ENCODE peak calls at places on chromosomes 1 and 21, in nine cellular contexts. X, J, R, V, L, P, M, G and A are unnamed samples.

GRCh38 chr21:29074783-29075182 is 1.3 kb upstream of the CCT8 start:
- DNase-seq in X (no peak), J (no peak), R (no peak), V (no peak), L (no peak), P (no peak), M (no peak), G (no peak), A (no peak)

GRCh38 chr1:8740034-8740449 is 77.4 kb downstream of the RERE start:
- DNase-seq in X (no peak), J (peak), R (no peak), V (no peak), L (no peak), P (no peak), M (no peak), G (peak), A (no peak)

GRCh38 chr1:47951026-47951425 is 46.2 kb downstream of the TRABD2B start:
- DNase-seq in X (no peak), J (no peak), R (no peak), V (peak), L (no peak), P (no peak), M (no peak), G (no peak), A (no peak)

GRCh38 chr1:194517567-194517966 is 1331.2 kb upstream of the B3GALT2 start:
- DNase-seq in X (no peak), J (no peak), R (no peak), V (no peak), L (no peak), P (no peak), M (no peak), G (no peak), A (no peak)

GRCh38 chr1:146012703-146013565 is 8.6 kb downstream of the HJV start:
- DNase-seq in X (no peak), J (peak), R (no peak), V (no peak), L (no peak), P (peak), M (no peak), G (peak), A (no peak)

GRCh38 chr1:183726825-183727224 is 73.7 kb upstream of the APOBEC4 start:
- DNase-seq in X (no peak), J (no peak), R (no peak), V (no peak), L (no peak), P (no peak), M (no peak), G (no peak), A (no peak)

GRCh38 chr1:199204231-199204630 is 565.4 kb downstream of the PTPRC start:
- DNase-seq in X (no peak), J (no peak), R (no peak), V (no peak), L (no peak), P (no peak), M (no peak), G (no peak), A (no peak)

GRCh38 chr21:45175326-45176085 is 101.1 kb downstream of the ADARB1 start:
- DNase-seq in X (no peak), J (no peak), R (no peak), V (no peak), L (no peak), P (no peak), M (no peak), G (no peak), A (no peak)

GRCh38 chr21:35940074-35940927 is 120.0 kb downstream of the SETD4 start:
- DNase-seq in X (no peak), J (peak), R (peak), V (peak), L (no peak), P (no peak), M (peak), G (peak), A (no peak)

GRCh38 chr1:89941110-89941770 is 53.7 kb upstream of the ZNF326 start:
- DNase-seq in X (no peak), J (no peak), R (no peak), V (no peak), L (no peak), P (no peak), M (no peak), G (no peak), A (no peak)

GRCh38 chr1:3403388-3404179 is 50.9 kb upstream of the ARHGEF16 start:
- DNase-seq in X (no peak), J (no peak), R (peak), V (no peak), L (no peak), P (no peak), M (no peak), G (no peak), A (no peak)

GRCh38 chr1:214550339-214551051 is 907 bp downstream of the PTPN14 start:
- DNase-seq in X (no peak), J (no peak), R (peak), V (no peak), L (no peak), P (no peak), M (no peak), G (no peak), A (no peak)

GRCh38 chr21:14879458-14879857 is 185.3 kb downstream of the NRIP1 start:
- DNase-seq in X (no peak), J (no peak), R (no peak), V (no peak), L (no peak), P (no peak), M (no peak), G (no peak), A (no peak)

GRCh38 chr21:26070822-26071425 is 99.6 kb downstream of the APP start:
- DNase-seq in X (peak), J (peak), R (peak), V (no peak), L (no peak), P (peak), M (peak), G (peak), A (no peak)

GRCh38 chr1:113042336-113043143 is 30.5 kb upstream of the LRIG2 start:
- DNase-seq in X (peak), J (peak), R (peak), V (peak), L (peak), P (peak), M (peak), G (peak), A (peak)

GRCh38 chr1:29202584-29203340 is 21.1 kb upstream of the SRSF4 start:
- DNase-seq in X (peak), J (peak), R (peak), V (peak), L (peak), P (peak), M (peak), G (peak), A (peak)

GRCh38 chr1:152486400-152487006 is 24.1 kb upstream of the LCE5A start:
- DNase-seq in X (no peak), J (no peak), R (no peak), V (no peak), L (peak), P (no peak), M (no peak), G (no peak), A (no peak)

GRCh38 chr1:204990059-204990664 is 52.9 kb upstream of the CNTN2 start:
- DNase-seq in X (no peak), J (no peak), R (peak), V (peak), L (no peak), P (no peak), M (no peak), G (no peak), A (no peak)

GRCh38 chr1:220761688-220762427 is 13.7 kb downstream of the MTARC2 start:
- DNase-seq in X (no peak), J (no peak), R (peak), V (no peak), L (no peak), P (no peak), M (no peak), G (no peak), A (no peak)

GRCh38 chr21:46083271-46084040 is 14.5 kb upstream of the COL6A2 start:
- DNase-seq in X (no peak), J (no peak), R (peak), V (no peak), L (no peak), P (no peak), M (no peak), G (no peak), A (no peak)

GRCh38 chr1:63677497-63677896 is 84.3 kb downstream of the PGM1 start:
- DNase-seq in X (no peak), J (no peak), R (no peak), V (no peak), L (no peak), P (no peak), M (no peak), G (no peak), A (no peak)

GRCh38 chr1:10508511-10508951 is 33.8 kb downstream of the PEX14 start:
- DNase-seq in X (no peak), J (peak), R (peak), V (no peak), L (no peak), P (no peak), M (peak), G (no peak), A (no peak)

GRCh38 chr1:15945832-15946448 is 30.0 kb downstream of the ZBTB17 start:
- DNase-seq in X (no peak), J (no peak), R (no peak), V (no peak), L (no peak), P (no peak), M (no peak), G (no peak), A (no peak)

GRCh38 chr1:10599194-10599861 is 124.6 kb downstream of the PEX14 start:
- DNase-seq in X (no peak), J (peak), R (no peak), V (no peak), L (no peak), P (no peak), M (peak), G (peak), A (no peak)

GRCh38 chr1:8970870-8971337 is 25.2 kb downstream of the CA6 start:
- DNase-seq in X (no peak), J (no peak), R (no peak), V (no peak), L (no peak), P (peak), M (no peak), G (no peak), A (no peak)

GRCh38 chr1:107804134-107804533 is 160.8 kb downstream of the VAV3 start:
- DNase-seq in X (no peak), J (no peak), R (no peak), V (no peak), L (no peak), P (no peak), M (no peak), G (no peak), A (no peak)

GRCh38 chr1:182004601-182005000 is 56.9 kb downstream of the ZNF648 start:
- DNase-seq in X (no peak), J (no peak), R (no peak), V (no peak), L (no peak), P (no peak), M (no peak), G (no peak), A (no peak)

GRCh38 chr21:45590726-45591618 is 48.7 kb upstream of the SLC19A1 start:
- DNase-seq in X (peak), J (no peak), R (peak), V (no peak), L (no peak), P (peak), M (peak), G (peak), A (no peak)

GRCh38 chr21:17576080-17576835 is 36.4 kb downstream of the BTG3 start:
- DNase-seq in X (no peak), J (peak), R (no peak), V (no peak), L (no peak), P (no peak), M (no peak), G (no peak), A (no peak)

GRCh38 chr1:181482521-181483083 is 715 bp upstream of the CACNA1E start:
- DNase-seq in X (peak), J (peak), R (peak), V (peak), L (peak), P (peak), M (no peak), G (no peak), A (peak)

GRCh38 chr1:232477728-232478127 is 152.2 kb downstream of the SIPA1L2 start:
- DNase-seq in X (no peak), J (peak), R (peak), V (no peak), L (no peak), P (no peak), M (no peak), G (peak), A (no peak)

GRCh38 chr1:40607921-40608320 is 57.6 kb downstream of the RIMS3 start:
- DNase-seq in X (no peak), J (no peak), R (no peak), V (no peak), L (no peak), P (no peak), M (no peak), G (peak), A (no peak)

GRCh38 chr1:9780554-9781110 is 43.1 kb downstream of the CLSTN1 start:
- DNase-seq in X (no peak), J (no peak), R (no peak), V (no peak), L (no peak), P (no peak), M (no peak), G (no peak), A (no peak)